ENCODE peak calls at places on chromosomes 6 and 20, in four cellular contexts. One of them, this sample, is unnamed.

GRCh38 chr6:149840345-149841075 is 23.6 kb downstream of the LRP11 start:
- DNase-seq in fibroblast of lung: peak; percentile 81
- DNase-seq in HEK293T: peak; percentile 71
- DNase-seq in activated gamma-delta T cell treated with anti-CD3 and anti-CD28 coated beads, Interleukin-2, amount 50 U/mL, for 16 hours: no peak
- DNase-seq in this sample: no peak

GRCh38 chr6:145546265-145546664 is 189.1 kb downstream of the EPM2A start:
- DNase-seq in fibroblast of lung: no peak
- DNase-seq in HEK293T: no peak
- DNase-seq in activated gamma-delta T cell treated with anti-CD3 and anti-CD28 coated beads, Interleukin-2, amount 50 U/mL, for 16 hours: no peak
- DNase-seq in this sample: no peak

GRCh38 chr6:150395388-150396009 is 26.7 kb downstream of the IYD start:
- DNase-seq in fibroblast of lung: peak; percentile 56
- DNase-seq in HEK293T: peak; percentile 79
- DNase-seq in activated gamma-delta T cell treated with anti-CD3 and anti-CD28 coated beads, Interleukin-2, amount 50 U/mL, for 16 hours: no peak
- DNase-seq in this sample: peak; percentile 63

GRCh38 chr20:47985092-47985850 is 200.0 kb upstream of the SULF2 start:
- DNase-seq in fibroblast of lung: no peak
- DNase-seq in HEK293T: peak; percentile 50
- DNase-seq in activated gamma-delta T cell treated with anti-CD3 and anti-CD28 coated beads, Interleukin-2, amount 50 U/mL, for 16 hours: no peak
- DNase-seq in this sample: peak; percentile 25

GRCh38 chr6:16236648-16237199 is 1.7 kb upstream of the GMPR start:
- DNase-seq in fibroblast of lung: peak; percentile 84
- DNase-seq in HEK293T: no peak
- DNase-seq in activated gamma-delta T cell treated with anti-CD3 and anti-CD28 coated beads, Interleukin-2, amount 50 U/mL, for 16 hours: no peak
- DNase-seq in this sample: no peak

GRCh38 chr6:116842374-116842947 is 13.6 kb upstream of the GPRC6A start:
- DNase-seq in fibroblast of lung: peak; percentile 7
- DNase-seq in HEK293T: no peak
- DNase-seq in activated gamma-delta T cell treated with anti-CD3 and anti-CD28 coated beads, Interleukin-2, amount 50 U/mL, for 16 hours: no peak
- DNase-seq in this sample: no peak

GRCh38 chr20:24503352-24503931 is 34.0 kb downstream of the SYNDIG1 start:
- DNase-seq in fibroblast of lung: peak; percentile 4
- DNase-seq in HEK293T: no peak
- DNase-seq in activated gamma-delta T cell treated with anti-CD3 and anti-CD28 coated beads, Interleukin-2, amount 50 U/mL, for 16 hours: no peak
- DNase-seq in this sample: no peak

GRCh38 chr20:32637738-32638137 is 36.0 kb downstream of the C20orf203 start:
- DNase-seq in fibroblast of lung: no peak
- DNase-seq in HEK293T: no peak
- DNase-seq in activated gamma-delta T cell treated with anti-CD3 and anti-CD28 coated beads, Interleukin-2, amount 50 U/mL, for 16 hours: no peak
- DNase-seq in this sample: no peak

GRCh38 chr6:18501313-18502013 is 114.3 kb downstream of the RNF144B start:
- DNase-seq in fibroblast of lung: peak; percentile 25
- DNase-seq in HEK293T: no peak
- DNase-seq in activated gamma-delta T cell treated with anti-CD3 and anti-CD28 coated beads, Interleukin-2, amount 50 U/mL, for 16 hours: no peak
- DNase-seq in this sample: no peak

GRCh38 chr20:35079472-35080347 is 12.9 kb downstream of the TRPC4AP start:
- DNase-seq in fibroblast of lung: no peak
- DNase-seq in HEK293T: no peak
- DNase-seq in activated gamma-delta T cell treated with anti-CD3 and anti-CD28 coated beads, Interleukin-2, amount 50 U/mL, for 16 hours: no peak
- DNase-seq in this sample: no peak

GRCh38 chr6:399785-400517 is 8.4 kb downstream of the IRF4 start:
- DNase-seq in fibroblast of lung: no peak
- DNase-seq in HEK293T: no peak
- DNase-seq in activated gamma-delta T cell treated with anti-CD3 and anti-CD28 coated beads, Interleukin-2, amount 50 U/mL, for 16 hours: no peak
- DNase-seq in this sample: no peak

GRCh38 chr6:112153926-112154621 is 66.7 kb downstream of the FAM229B start:
- DNase-seq in fibroblast of lung: peak; percentile 62
- DNase-seq in HEK293T: no peak
- DNase-seq in activated gamma-delta T cell treated with anti-CD3 and anti-CD28 coated beads, Interleukin-2, amount 50 U/mL, for 16 hours: no peak
- DNase-seq in this sample: no peak

GRCh38 chr6:2999005-2999620 is 581 bp upstream of the NQO2 start:
- DNase-seq in fibroblast of lung: peak; percentile 91
- DNase-seq in HEK293T: no peak
- DNase-seq in activated gamma-delta T cell treated with anti-CD3 and anti-CD28 coated beads, Interleukin-2, amount 50 U/mL, for 16 hours: peak; percentile 51
- DNase-seq in this sample: no peak

GRCh38 chr6:40355532-40355931 is 231.6 kb downstream of the LRFN2 start:
- DNase-seq in fibroblast of lung: no peak
- DNase-seq in HEK293T: peak; percentile 1
- DNase-seq in activated gamma-delta T cell treated with anti-CD3 and anti-CD28 coated beads, Interleukin-2, amount 50 U/mL, for 16 hours: no peak
- DNase-seq in this sample: no peak

GRCh38 chr6:36962874-36963273 is 8.3 kb downstream of the PI16 start:
- DNase-seq in fibroblast of lung: peak; percentile 57
- DNase-seq in HEK293T: no peak
- DNase-seq in activated gamma-delta T cell treated with anti-CD3 and anti-CD28 coated beads, Interleukin-2, amount 50 U/mL, for 16 hours: peak; percentile 42
- DNase-seq in this sample: peak; percentile 88

GRCh38 chr6:90677440-90677839 is 90.6 kb upstream of the MAP3K7 start:
- DNase-seq in fibroblast of lung: no peak
- DNase-seq in HEK293T: peak; percentile 53
- DNase-seq in activated gamma-delta T cell treated with anti-CD3 and anti-CD28 coated beads, Interleukin-2, amount 50 U/mL, for 16 hours: no peak
- DNase-seq in this sample: no peak

GRCh38 chr6:152669894-152670293 is 27.8 kb upstream of the MYCT1 start:
- DNase-seq in fibroblast of lung: peak; percentile 55
- DNase-seq in HEK293T: no peak
- DNase-seq in activated gamma-delta T cell treated with anti-CD3 and anti-CD28 coated beads, Interleukin-2, amount 50 U/mL, for 16 hours: no peak
- DNase-seq in this sample: no peak

GRCh38 chr6:10613077-10613476 is 81.3 kb downstream of the C6orf52 start:
- DNase-seq in fibroblast of lung: peak; percentile 84
- DNase-seq in HEK293T: no peak
- DNase-seq in activated gamma-delta T cell treated with anti-CD3 and anti-CD28 coated beads, Interleukin-2, amount 50 U/mL, for 16 hours: no peak
- DNase-seq in this sample: no peak

GRCh38 chr20:12775041-12775440 is 233.7 kb upstream of the SPTLC3 start:
- DNase-seq in fibroblast of lung: no peak
- DNase-seq in HEK293T: no peak
- DNase-seq in activated gamma-delta T cell treated with anti-CD3 and anti-CD28 coated beads, Interleukin-2, amount 50 U/mL, for 16 hours: no peak
- DNase-seq in this sample: no peak

GRCh38 chr20:25063981-25064380 is 6.0 kb upstream of the ACSS1 start:
- DNase-seq in fibroblast of lung: no peak
- DNase-seq in HEK293T: no peak
- DNase-seq in activated gamma-delta T cell treated with anti-CD3 and anti-CD28 coated beads, Interleukin-2, amount 50 U/mL, for 16 hours: no peak
- DNase-seq in this sample: no peak

GRCh38 chr6:166586424-166587156 is at the start of gene RAMACL:
- DNase-seq in fibroblast of lung: no peak
- DNase-seq in HEK293T: peak; percentile 66
- DNase-seq in activated gamma-delta T cell treated with anti-CD3 and anti-CD28 coated beads, Interleukin-2, amount 50 U/mL, for 16 hours: peak; percentile 5
- DNase-seq in this sample: peak; percentile 70

GRCh38 chr6:166382500-166382932 is 224 bp downstream of the MPC1 start:
- DNase-seq in fibroblast of lung: no peak
- DNase-seq in HEK293T: no peak
- DNase-seq in activated gamma-delta T cell treated with anti-CD3 and anti-CD28 coated beads, Interleukin-2, amount 50 U/mL, for 16 hours: peak; percentile 2
- DNase-seq in this sample: no peak

GRCh38 chr6:247353-247752 is 44.9 kb upstream of the DUSP22 start:
- DNase-seq in fibroblast of lung: no peak
- DNase-seq in HEK293T: no peak
- DNase-seq in activated gamma-delta T cell treated with anti-CD3 and anti-CD28 coated beads, Interleukin-2, amount 50 U/mL, for 16 hours: no peak
- DNase-seq in this sample: no peak

GRCh38 chr20:19812056-19812455 is 54.0 kb downstream of the RIN2 start:
- DNase-seq in fibroblast of lung: no peak
- DNase-seq in HEK293T: no peak
- DNase-seq in activated gamma-delta T cell treated with anti-CD3 and anti-CD28 coated beads, Interleukin-2, amount 50 U/mL, for 16 hours: no peak
- DNase-seq in this sample: no peak

GRCh38 chr6:165834613-165835259 is 171.7 kb upstream of the PDE10A start:
- DNase-seq in fibroblast of lung: no peak
- DNase-seq in HEK293T: no peak
- DNase-seq in activated gamma-delta T cell treated with anti-CD3 and anti-CD28 coated beads, Interleukin-2, amount 50 U/mL, for 16 hours: no peak
- DNase-seq in this sample: no peak

GRCh38 chr6:116059713-116060571 is 749 bp downstream of the FRK start:
- DNase-seq in fibroblast of lung: peak; percentile 7
- DNase-seq in HEK293T: no peak
- DNase-seq in activated gamma-delta T cell treated with anti-CD3 and anti-CD28 coated beads, Interleukin-2, amount 50 U/mL, for 16 hours: no peak
- DNase-seq in this sample: no peak

GRCh38 chr6:87791982-87792381 is 89.9 kb upstream of the AKIRIN2 start:
- DNase-seq in fibroblast of lung: no peak
- DNase-seq in HEK293T: no peak
- DNase-seq in activated gamma-delta T cell treated with anti-CD3 and anti-CD28 coated beads, Interleukin-2, amount 50 U/mL, for 16 hours: no peak
- DNase-seq in this sample: no peak